ENCODE peak calls at places on chromosomes 12 and 14, in four cellular contexts. One of them, this sample, is unnamed.

GRCh38 chr14:36647827-36648753 is 13.6 kb upstream of the PAX9 start:
- DNase-seq in GM12878: no peak
- DNase-seq in GM12891: no peak
- DNase-seq in K562: peak; percentile 10
- DNase-seq in this sample: peak; percentile 22

GRCh38 chr14:106831322-106831720 is 1304.9 kb downstream of the TMEM121 start:
- DNase-seq in GM12891: no peak
- DNase-seq in K562: no peak
- DNase-seq in GM12878: no peak
- DNase-seq in this sample: peak; percentile 70

GRCh38 chr12:23083267-23083666 is 458.3 kb downstream of the ETNK1 start:
- DNase-seq in GM12878: no peak
- DNase-seq in K562: no peak
- DNase-seq in GM12891: no peak
- DNase-seq in this sample: no peak

GRCh38 chr12:118103231-118103600 is 595 bp downstream of the VSIG10 start:
- DNase-seq in K562: no peak
- DNase-seq in GM12878: no peak
- DNase-seq in GM12891: no peak
- DNase-seq in this sample: no peak

GRCh38 chr12:1457901-1458300 is 136.5 kb downstream of the FBXL14 start:
- DNase-seq in K562: no peak
- DNase-seq in GM12891: no peak
- DNase-seq in GM12878: no peak
- DNase-seq in this sample: no peak

GRCh38 chr14:105890474-105891220 is 364.3 kb downstream of the TMEM121 start:
- DNase-seq in GM12891: no peak
- DNase-seq in K562: peak; percentile 1
- DNase-seq in GM12878: no peak
- DNase-seq in this sample: no peak

GRCh38 chr12:56029666-56030293 is 8.9 kb downstream of the IKZF4 start:
- DNase-seq in K562: peak; percentile 56
- DNase-seq in GM12878: no peak
- DNase-seq in GM12891: no peak
- DNase-seq in this sample: peak; percentile 67

GRCh38 chr12:68224613-68225285 is 861 bp downstream of the IL26 start:
- DNase-seq in GM12878: no peak
- DNase-seq in GM12891: no peak
- DNase-seq in K562: no peak
- DNase-seq in this sample: no peak

GRCh38 chr12:76563061-76563460 is 3.5 kb upstream of the OSBPL8 start:
- DNase-seq in GM12891: no peak
- DNase-seq in K562: no peak
- DNase-seq in GM12878: no peak
- DNase-seq in this sample: no peak

GRCh38 chr12:62537544-62537943 is 70.9 kb downstream of the MON2 start:
- DNase-seq in GM12891: no peak
- DNase-seq in GM12878: no peak
- DNase-seq in K562: no peak
- DNase-seq in this sample: no peak

GRCh38 chr12:104840262-104840661 is 117.8 kb downstream of the SLC41A2 start:
- DNase-seq in GM12891: no peak
- DNase-seq in K562: no peak
- DNase-seq in GM12878: no peak
- DNase-seq in this sample: no peak

GRCh38 chr12:4386756-4387155 is 7.2 kb upstream of the FGF23 start:
- DNase-seq in GM12891: no peak
- DNase-seq in GM12878: no peak
- DNase-seq in K562: no peak
- DNase-seq in this sample: no peak

GRCh38 chr12:2616763-2617162 is 178.0 kb upstream of the FKBP4 start:
- DNase-seq in K562: no peak
- DNase-seq in GM12878: no peak
- DNase-seq in GM12891: no peak
- DNase-seq in this sample: no peak

GRCh38 chr14:103763730-103764488 is 48.3 kb downstream of the ZFYVE21 start:
- DNase-seq in K562: no peak
- DNase-seq in GM12878: peak; percentile 25
- DNase-seq in GM12891: no peak
- DNase-seq in this sample: peak; percentile 62

GRCh38 chr12:109951751-109952150 is 44.4 kb downstream of the GIT2 start:
- DNase-seq in GM12891: no peak
- DNase-seq in K562: no peak
- DNase-seq in GM12878: no peak
- DNase-seq in this sample: no peak
- TF ChIP-seq SPI1 in GM12891: no peak
- TF ChIP-seq SPI1 in K562: no peak
- TF ChIP-seq SPI1 in GM12878: no peak
- TF ChIP-seq SPI1 in this sample: no peak

GRCh38 chr12:50517456-50518048 is 12.8 kb downstream of the DIP2B start:
- DNase-seq in GM12891: no peak
- DNase-seq in K562: no peak
- DNase-seq in GM12878: peak; percentile 84
- DNase-seq in this sample: peak; percentile 76
- TF ChIP-seq SPI1 in GM12891: peak; percentile 51
- TF ChIP-seq SPI1 in K562: no peak
- TF ChIP-seq SPI1 in GM12878: peak; percentile 35
- TF ChIP-seq SPI1 in this sample: peak; percentile 56

GRCh38 chr14:33580221-33580749 is 370.6 kb downstream of the EGLN3 start:
- DNase-seq in K562: no peak
- DNase-seq in GM12891: no peak
- DNase-seq in GM12878: no peak
- DNase-seq in this sample: no peak
- TF ChIP-seq SPI1 in K562: no peak
- TF ChIP-seq SPI1 in GM12891: no peak
- TF ChIP-seq SPI1 in GM12878: no peak
- TF ChIP-seq SPI1 in this sample: no peak

GRCh38 chr12:15168279-15168678 is 52.9 kb downstream of the RERG start:
- DNase-seq in GM12891: no peak
- DNase-seq in K562: no peak
- DNase-seq in GM12878: no peak
- DNase-seq in this sample: no peak

GRCh38 chr12:15173142-15173541 is 48.1 kb downstream of the RERG start:
- DNase-seq in K562: no peak
- DNase-seq in GM12878: no peak
- DNase-seq in GM12891: no peak
- DNase-seq in this sample: no peak

GRCh38 chr12:15172423-15172822 is 48.8 kb downstream of the RERG start:
- DNase-seq in GM12878: no peak
- DNase-seq in K562: no peak
- DNase-seq in GM12891: no peak
- DNase-seq in this sample: no peak

DNA sequence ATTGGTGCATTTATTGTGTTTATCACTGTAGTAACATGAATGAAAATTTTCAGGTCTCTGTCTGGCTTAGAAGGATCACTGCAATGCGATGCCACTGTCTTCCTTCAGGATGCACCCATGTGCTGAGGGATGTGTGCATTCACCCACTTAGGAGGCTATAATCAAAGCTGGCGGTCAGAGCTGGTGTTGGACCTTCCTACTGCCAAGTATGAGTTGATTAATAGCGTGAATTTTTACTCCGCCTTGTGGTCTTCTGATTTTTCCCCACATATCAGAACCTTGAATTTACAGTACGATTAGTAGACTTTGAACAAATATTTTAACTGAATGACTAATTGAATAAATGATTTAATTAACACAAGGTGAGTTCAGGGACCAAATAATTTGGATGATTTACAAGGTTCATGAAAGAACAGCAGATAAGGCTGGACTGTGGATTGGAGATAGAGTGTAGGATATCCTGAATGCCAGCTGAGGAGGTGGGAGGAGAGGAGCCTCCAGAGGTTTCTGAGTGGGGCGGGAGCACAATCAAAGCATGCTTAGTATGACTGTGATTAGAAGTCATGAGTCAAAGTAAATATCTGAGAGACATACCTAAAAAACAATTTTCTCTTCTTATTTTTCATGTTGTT is 50.1 kb downstream of the RERG start:
- DNase-seq in GM12891: no peak
- DNase-seq in K562: no peak
- DNase-seq in GM12878: no peak
- DNase-seq in this sample: no peak
- TF ChIP-seq SPI1 in GM12891: no peak
- TF ChIP-seq SPI1 in K562: no peak
- TF ChIP-seq SPI1 in GM12878: no peak
- TF ChIP-seq SPI1 in this sample: no peak

GRCh38 chr12:30044206-30044605 is 260.5 kb upstream of the TMTC1 start:
- DNase-seq in GM12878: no peak
- DNase-seq in K562: no peak
- DNase-seq in GM12891: no peak
- DNase-seq in this sample: no peak

GRCh38 chr12:30043151-30043550 is 259.4 kb upstream of the TMTC1 start:
- DNase-seq in GM12878: no peak
- DNase-seq in K562: no peak
- DNase-seq in GM12891: no peak
- DNase-seq in this sample: no peak

GRCh38 chr12:30045171-30045570 is 261.4 kb upstream of the TMTC1 start:
- DNase-seq in GM12878: no peak
- DNase-seq in GM12891: no peak
- DNase-seq in K562: no peak
- DNase-seq in this sample: no peak

GRCh38 chr12:30046376-30046775 is 262.6 kb upstream of the TMTC1 start:
- DNase-seq in GM12891: no peak
- DNase-seq in K562: no peak
- DNase-seq in GM12878: no peak
- DNase-seq in this sample: no peak

DNA sequence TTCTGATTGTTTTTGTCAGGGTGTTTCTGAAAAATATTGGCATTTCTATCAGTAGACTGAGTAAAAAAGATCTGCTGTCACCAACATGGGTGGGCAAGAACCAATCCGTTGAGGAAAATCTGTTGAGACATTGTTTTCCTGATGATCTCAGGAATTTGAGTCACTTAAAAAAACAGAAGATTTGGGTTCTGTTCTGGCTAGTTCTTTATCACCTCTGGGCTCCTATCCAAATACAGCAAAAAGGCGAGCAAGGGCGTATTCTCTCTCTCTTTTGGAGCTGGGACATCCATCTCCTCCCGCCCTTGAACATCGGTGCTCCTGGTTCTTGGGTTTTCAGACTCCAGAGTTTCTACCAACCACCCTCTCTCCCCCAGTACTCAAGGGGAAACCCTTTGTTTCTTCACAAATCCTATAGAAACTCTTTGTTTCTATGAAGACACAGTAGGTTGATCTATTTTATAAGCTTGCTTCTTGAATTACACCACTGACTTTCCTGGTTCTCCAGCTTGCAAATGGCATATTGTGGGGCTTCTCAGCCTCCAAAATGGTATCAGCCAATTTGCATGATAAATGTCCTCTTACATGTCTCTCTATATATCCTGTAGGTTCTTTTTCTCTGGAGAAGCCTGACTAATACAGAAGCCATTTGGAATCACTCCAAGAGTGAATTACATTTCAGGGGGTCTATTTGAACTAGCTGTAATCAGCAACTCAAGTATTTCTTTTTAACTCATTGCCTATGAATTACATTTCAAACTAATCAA is 263.9 kb upstream of the TMTC1 start:
- DNase-seq in K562: no peak
- DNase-seq in GM12878: no peak
- DNase-seq in GM12891: no peak
- DNase-seq in this sample: no peak
- TF ChIP-seq SPI1 in K562: no peak
- TF ChIP-seq SPI1 in GM12878: no peak
- TF ChIP-seq SPI1 in GM12891: no peak
- TF ChIP-seq SPI1 in this sample: no peak

GRCh38 chr12:94289551-94290312 is 141.4 kb downstream of the PLXNC1 start:
- DNase-seq in K562: no peak
- DNase-seq in GM12891: no peak
- DNase-seq in GM12878: no peak
- DNase-seq in this sample: no peak
- TF ChIP-seq SPI1 in K562: no peak
- TF ChIP-seq SPI1 in GM12891: no peak
- TF ChIP-seq SPI1 in GM12878: no peak
- TF ChIP-seq SPI1 in this sample: no peak

This sample was measured in HL-60.